ENCODE peak calls at places on chromosomes 6 and 20, in six cellular contexts. M is effector memory CD4-positive, alpha-beta T cell; L is PC-3; Q is IMR-90; E is mammary epithelial cell; H is SJCRH30. R is an unnamed sample.

GRCh38 chr20:41171736-41172295 is 34.5 kb downstream of the PLCG1 start:
- DNase-seq in M (no peak), H (no peak), Q (no peak), E (no peak), L (no peak), R (no peak)

GRCh38 chr6:33710296-33711121 is 991 bp downstream of the UQCC2 start:
- DNase-seq in E (no peak), L (no peak), H (peak), M (no peak), Q (no peak), R (no peak)

GRCh38 chr6:167441653-167442644 is 117.1 kb downstream of the TTLL2 start:
- DNase-seq in H (no peak), E (no peak), M (no peak), L (no peak), Q (no peak), R (no peak)

GRCh38 chr6:17225767-17226166 is 55.4 kb upstream of the RBM24 start:
- DNase-seq in L (no peak), Q (no peak), M (no peak), H (peak), E (no peak), R (no peak)

GRCh38 chr6:72716916-72717315 is 95.1 kb downstream of the KCNQ5 start:
- DNase-seq in L (no peak), Q (no peak), E (no peak), H (no peak), M (no peak), R (no peak)

GRCh38 chr6:70380771-70381435 is 32.4 kb upstream of the FAM135A start:
- DNase-seq in L (no peak), E (no peak), H (no peak), Q (no peak), M (no peak), R (no peak)

GRCh38 chr6:122789862-122790739 is 1.0 kb downstream of the SMPDL3A start:
- DNase-seq in M (no peak), L (peak), H (peak), Q (peak), E (peak), R (no peak)

GRCh38 chr6:40506956-40507355 is 80.2 kb downstream of the LRFN2 start:
- DNase-seq in E (no peak), Q (no peak), M (no peak), H (no peak), L (no peak), R (no peak)

GRCh38 chr6:91965872-91966271 is 1379.0 kb upstream of the MAP3K7 start:
- DNase-seq in M (no peak), H (no peak), L (no peak), E (no peak), Q (no peak), R (no peak)

GRCh38 chr6:8588176-8588575 is 152.8 kb upstream of the SLC35B3 start:
- DNase-seq in H (peak), Q (no peak), E (no peak), M (no peak), L (no peak), R (no peak)

GRCh38 chr20:6765469-6766058 is 1.9 kb upstream of the BMP2 start:
- DNase-seq in E (peak), H (no peak), L (peak), M (no peak), Q (peak), R (no peak)

GRCh38 chr6:438634-439170 is 47.1 kb downstream of the IRF4 start:
- DNase-seq in E (no peak), H (no peak), M (no peak), Q (no peak), L (no peak), R (no peak)

GRCh38 chr6:156595481-156595880 is 181.7 kb upstream of the ARID1B start:
- DNase-seq in Q (no peak), L (peak), H (no peak), E (peak), M (no peak), R (no peak)

GRCh38 chr20:63752411-63753101 is 13.0 kb downstream of the SLC2A4RG start:
- DNase-seq in Q (no peak), M (no peak), L (no peak), E (no peak), H (no peak), R (no peak)

GRCh38 chr6:33298773-33299236 is at the start of gene RGL2:
- DNase-seq in L (peak), M (peak), E (no peak), H (peak), Q (peak), R (no peak)

GRCh38 chr6:106450645-106451044 is 90.1 kb downstream of the CRYBG1 start:
- DNase-seq in Q (no peak), M (no peak), H (no peak), E (no peak), L (no peak), R (no peak)

GRCh38 chr6:63307581-63308246 is 12.1 kb downstream of the LGSN start:
- DNase-seq in Q (peak), E (peak), H (peak), L (peak), M (no peak), R (peak)

GRCh38 chr6:26249709-26249958 is 115.4 kb upstream of the BTN3A2 start:
- DNase-seq in L (no peak), E (peak), H (no peak), M (no peak), Q (no peak), R (no peak)

GRCh38 chr20:4513720-4514119 is 208.0 kb upstream of the PRND start:
- DNase-seq in L (peak), M (no peak), Q (peak), H (no peak), E (peak), R (peak)

GRCh38 chr6:47308223-47308567 is 1.5 kb downstream of the TNFRSF21 start:
- DNase-seq in E (no peak), Q (no peak), H (no peak), L (no peak), M (no peak), R (no peak)
- H3K4me3 ChIP-seq in E (peak), Q (peak), H (peak), L (peak), M (no peak), R (peak)

DNA sequence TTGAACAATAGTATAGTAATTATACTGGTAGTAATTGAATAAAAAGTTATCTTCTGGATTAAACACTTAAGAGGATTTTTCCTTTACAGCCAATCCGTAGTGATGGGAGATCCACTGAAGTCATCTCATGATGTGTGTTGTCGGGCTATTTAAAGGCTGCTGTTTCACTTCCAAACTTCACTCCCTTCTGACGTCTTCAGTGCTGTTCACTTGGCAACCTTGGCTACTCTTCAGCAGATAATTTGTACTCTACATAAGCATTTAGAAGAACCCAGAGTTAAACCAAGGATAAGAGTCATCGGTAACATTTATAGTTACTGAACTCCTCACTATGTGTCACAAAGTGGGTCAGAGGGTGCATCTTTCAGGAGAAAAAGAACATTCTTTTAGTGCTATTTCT is 179.1 kb upstream of the EYA4 start:
- DNase-seq in H (no peak), Q (peak), E (no peak), L (peak), M (no peak), R (peak)
- H3K4me3 ChIP-seq in H (peak), Q (no peak), E (no peak), L (no peak), M (no peak), R (no peak)

GRCh38 chr6:37243131-37243815 is 14.3 kb upstream of the TBC1D22B start:
- DNase-seq in E (no peak), Q (no peak), M (no peak), L (no peak), H (no peak), R (no peak)

GRCh38 chr6:37242429-37243052 is 15.0 kb upstream of the TBC1D22B start:
- DNase-seq in Q (peak), L (peak), M (no peak), H (peak), E (peak), R (peak)

GRCh38 chr6:37242042-37242428 is 15.5 kb upstream of the TBC1D22B start:
- DNase-seq in M (no peak), E (no peak), L (no peak), Q (no peak), H (no peak), R (no peak)

GRCh38 chr6:37244430-37245310 is 12.9 kb upstream of the TBC1D22B start:
- DNase-seq in Q (peak), E (peak), M (no peak), H (peak), L (peak), R (peak)

GRCh38 chr6:37243816-37244370 is 13.7 kb upstream of the TBC1D22B start:
- DNase-seq in L (no peak), Q (no peak), E (no peak), M (no peak), H (no peak), R (no peak)
- H3K4me3 ChIP-seq in L (no peak), Q (no peak), E (no peak), M (no peak), H (no peak), R (no peak)

GRCh38 chr20:1322511-1323245 is 6.3 kb downstream of the SDCBP2 start:
- DNase-seq in Q (peak), E (peak), M (no peak), L (peak), H (no peak), R (peak)

GRCh38 chr20:1320902-1321653 is 7.9 kb downstream of the SDCBP2 start:
- DNase-seq in H (peak), M (no peak), L (no peak), E (no peak), Q (no peak), R (no peak)

GRCh38 chr20:1320016-1320415 is 8.9 kb downstream of the SDCBP2 start:
- DNase-seq in M (no peak), L (no peak), H (no peak), Q (no peak), E (no peak), R (no peak)

GRCh38 chr20:1323256-1323655 is 5.7 kb downstream of the SDCBP2 start:
- DNase-seq in E (no peak), L (no peak), M (no peak), Q (no peak), H (no peak), R (no peak)

GRCh38 chr20:1321654-1321939 is 7.3 kb downstream of the SDCBP2 start:
- DNase-seq in L (no peak), Q (no peak), M (no peak), E (no peak), H (no peak), R (no peak)
- H3K4me3 ChIP-seq in L (no peak), Q (no peak), M (no peak), E (no peak), H (no peak), R (no peak)

GRCh38 chr6:2876210-2877056 is 26.7 kb downstream of the SERPINB9 start:
- DNase-seq in Q (peak), L (peak), E (peak), H (peak), M (no peak), R (peak)

GRCh38 chr6:2877960-2878359 is 25.1 kb downstream of the SERPINB9 start:
- DNase-seq in L (peak), M (peak), Q (no peak), E (no peak), H (no peak), R (no peak)

GRCh38 chr6:2875840-2876207 is 27.3 kb downstream of the SERPINB9 start:
- DNase-seq in Q (no peak), E (no peak), M (peak), H (no peak), L (no peak), R (no peak)

GRCh38 chr6:2873643-2874042 is 29.5 kb downstream of the SERPINB9 start:
- DNase-seq in H (no peak), M (no peak), E (no peak), L (no peak), Q (no peak), R (no peak)

GRCh38 chr6:2877057-2877882 is 25.8 kb downstream of the SERPINB9 start:
- DNase-seq in L (peak), Q (peak), H (peak), E (peak), M (no peak), R (peak)
- H3K4me3 ChIP-seq in L (no peak), Q (no peak), H (peak), E (no peak), M (no peak), R (no peak)

DNA sequence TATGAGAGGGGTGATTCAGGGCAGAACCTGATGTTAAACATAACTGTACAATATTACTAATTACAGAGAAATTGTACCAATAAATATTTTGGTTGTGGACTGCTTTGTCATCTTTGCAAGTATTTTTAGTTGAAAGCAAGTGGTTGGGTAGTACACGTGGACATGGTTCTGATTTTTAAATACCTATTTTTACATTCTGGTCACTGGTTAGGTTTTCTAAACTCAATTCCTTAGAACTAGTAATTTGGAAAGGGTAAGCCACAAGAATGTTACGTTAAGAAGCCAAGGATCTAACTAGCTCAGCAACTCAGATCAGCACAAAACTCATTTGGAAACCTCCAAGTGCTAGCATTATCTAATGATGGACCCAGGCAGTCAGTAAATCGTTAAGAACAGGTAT is 2.7 kb downstream of the EPB41L2 start:
- DNase-seq in H (no peak), L (peak), M (no peak), Q (peak), E (no peak), R (no peak)
- H3K4me3 ChIP-seq in H (no peak), L (peak), M (no peak), Q (peak), E (peak), R (no peak)